ENCODE peak calls at places on chromosomes 7 and 10, in six cellular contexts. One of them, this sample, is unnamed.

GRCh38 chr7:13414181-13414580 is 575.3 kb downstream of the ETV1 start:
- DNase-seq in NCI-H446: peak
- DNase-seq in T-helper 2 cell: no peak
- DNase-seq in NT2/D1: no peak
- DNase-seq in iPS-NIHi11: no peak
- DNase-seq in NCI-H524 treated with DMSO at 0.1 percent for 48 hours: no peak
- DNase-seq in this sample: no peak

GRCh38 chr10:68176797-68177196 is 55.1 kb downstream of the ATOH7 start:
- DNase-seq in NCI-H446: no peak
- DNase-seq in T-helper 2 cell: no peak
- DNase-seq in NT2/D1: no peak
- DNase-seq in iPS-NIHi11: no peak
- DNase-seq in NCI-H524 treated with DMSO at 0.1 percent for 48 hours: no peak
- DNase-seq in this sample: no peak

GRCh38 chr7:56003749-56004148 is 39.4 kb downstream of the NIPSNAP2 start:
- DNase-seq in NCI-H446: no peak
- DNase-seq in T-helper 2 cell: no peak
- DNase-seq in NT2/D1: no peak
- DNase-seq in iPS-NIHi11: no peak
- DNase-seq in NCI-H524 treated with DMSO at 0.1 percent for 48 hours: no peak
- DNase-seq in this sample: no peak

GRCh38 chr10:17836917-17837316 is 27.8 kb downstream of the MRC1 start:
- DNase-seq in NCI-H446: no peak
- DNase-seq in T-helper 2 cell: no peak
- DNase-seq in NT2/D1: peak
- DNase-seq in iPS-NIHi11: peak
- DNase-seq in NCI-H524 treated with DMSO at 0.1 percent for 48 hours: no peak
- DNase-seq in this sample: no peak

GRCh38 chr10:27225011-27225590 is 15.5 kb downstream of the ACBD5 start:
- DNase-seq in NCI-H446: no peak
- DNase-seq in T-helper 2 cell: peak
- DNase-seq in NT2/D1: no peak
- DNase-seq in iPS-NIHi11: no peak
- DNase-seq in NCI-H524 treated with DMSO at 0.1 percent for 48 hours: no peak
- DNase-seq in this sample: no peak

GRCh38 chr10:73908853-73909611 is 1.9 kb upstream of the PLAU start:
- DNase-seq in NCI-H446: no peak
- DNase-seq in T-helper 2 cell: peak
- DNase-seq in NT2/D1: no peak
- DNase-seq in iPS-NIHi11: no peak
- DNase-seq in NCI-H524 treated with DMSO at 0.1 percent for 48 hours: no peak
- DNase-seq in this sample: no peak

GRCh38 chr10:77188511-77188910 is 449.1 kb downstream of the KCNMA1 start:
- DNase-seq in NCI-H446: no peak
- DNase-seq in T-helper 2 cell: no peak
- DNase-seq in NT2/D1: no peak
- DNase-seq in iPS-NIHi11: no peak
- DNase-seq in NCI-H524 treated with DMSO at 0.1 percent for 48 hours: no peak
- DNase-seq in this sample: no peak

GRCh38 chr10:102375250-102375649 is 20.3 kb upstream of the NFKB2 start:
- DNase-seq in NCI-H446: no peak
- DNase-seq in T-helper 2 cell: no peak
- DNase-seq in NT2/D1: no peak
- DNase-seq in iPS-NIHi11: peak
- DNase-seq in NCI-H524 treated with DMSO at 0.1 percent for 48 hours: no peak
- DNase-seq in this sample: no peak

GRCh38 chr7:122709930-122710646 is 7.4 kb upstream of the RNF148 start:
- DNase-seq in NCI-H446: no peak
- DNase-seq in T-helper 2 cell: no peak
- DNase-seq in NT2/D1: no peak
- DNase-seq in iPS-NIHi11: no peak
- DNase-seq in NCI-H524 treated with DMSO at 0.1 percent for 48 hours: no peak
- DNase-seq in this sample: no peak

GRCh38 chr7:47503283-47503682 is 78.6 kb downstream of the TNS3 start:
- DNase-seq in NCI-H446: no peak
- DNase-seq in T-helper 2 cell: no peak
- DNase-seq in NT2/D1: no peak
- DNase-seq in iPS-NIHi11: no peak
- DNase-seq in NCI-H524 treated with DMSO at 0.1 percent for 48 hours: peak
- DNase-seq in this sample: no peak

GRCh38 chr7:47670738-47671137 is 88.8 kb upstream of the TNS3 start:
- DNase-seq in NCI-H446: no peak
- DNase-seq in T-helper 2 cell: no peak
- DNase-seq in NT2/D1: no peak
- DNase-seq in iPS-NIHi11: no peak
- DNase-seq in NCI-H524 treated with DMSO at 0.1 percent for 48 hours: no peak
- DNase-seq in this sample: peak

GRCh38 chr7:152522551-152522950 is 86.7 kb upstream of the KMT2C start:
- DNase-seq in NCI-H446: peak
- DNase-seq in T-helper 2 cell: no peak
- DNase-seq in NT2/D1: no peak
- DNase-seq in iPS-NIHi11: peak
- DNase-seq in NCI-H524 treated with DMSO at 0.1 percent for 48 hours: peak
- DNase-seq in this sample: no peak

GRCh38 chr7:112205348-112206237 is 606 bp downstream of the DOCK4 start:
- DNase-seq in NCI-H446: peak
- DNase-seq in T-helper 2 cell: peak
- DNase-seq in NT2/D1: peak
- DNase-seq in iPS-NIHi11: peak
- DNase-seq in NCI-H524 treated with DMSO at 0.1 percent for 48 hours: no peak
- DNase-seq in this sample: peak

GRCh38 chr7:124764847-124765400 is 668 bp downstream of the GPR37 start:
- DNase-seq in NCI-H446: no peak
- DNase-seq in T-helper 2 cell: no peak
- DNase-seq in NT2/D1: no peak
- DNase-seq in iPS-NIHi11: peak
- DNase-seq in NCI-H524 treated with DMSO at 0.1 percent for 48 hours: no peak
- DNase-seq in this sample: peak

GRCh38 chr10:70617798-70618568 is 15.4 kb upstream of the PRF1 start:
- DNase-seq in NCI-H446: peak
- DNase-seq in T-helper 2 cell: no peak
- DNase-seq in NT2/D1: no peak
- DNase-seq in iPS-NIHi11: no peak
- DNase-seq in NCI-H524 treated with DMSO at 0.1 percent for 48 hours: no peak
- DNase-seq in this sample: no peak

GRCh38 chr10:120131183-120131582 is 238.7 kb downstream of the SEC23IP start:
- DNase-seq in NCI-H446: no peak
- DNase-seq in T-helper 2 cell: no peak
- DNase-seq in NT2/D1: peak
- DNase-seq in iPS-NIHi11: peak
- DNase-seq in NCI-H524 treated with DMSO at 0.1 percent for 48 hours: no peak
- DNase-seq in this sample: no peak

GRCh38 chr7:127392566-127393369 is at the start of gene ZNF800:
- DNase-seq in NCI-H446: peak
- DNase-seq in T-helper 2 cell: peak
- DNase-seq in NT2/D1: peak
- DNase-seq in iPS-NIHi11: peak
- DNase-seq in NCI-H524 treated with DMSO at 0.1 percent for 48 hours: peak
- DNase-seq in this sample: peak

GRCh38 chr10:103040424-103040823 is 122.3 kb downstream of the CNNM2 start:
- DNase-seq in NCI-H446: no peak
- DNase-seq in T-helper 2 cell: no peak
- DNase-seq in NT2/D1: no peak
- DNase-seq in iPS-NIHi11: no peak
- DNase-seq in NCI-H524 treated with DMSO at 0.1 percent for 48 hours: no peak
- DNase-seq in this sample: no peak

GRCh38 chr10:60446070-60446833 is 56.6 kb upstream of the ANK3 start:
- DNase-seq in NCI-H446: no peak
- DNase-seq in T-helper 2 cell: no peak
- DNase-seq in NT2/D1: no peak
- DNase-seq in iPS-NIHi11: no peak
- DNase-seq in NCI-H524 treated with DMSO at 0.1 percent for 48 hours: no peak
- DNase-seq in this sample: no peak

GRCh38 chr7:138813945-138814344 is 15.9 kb upstream of the ATP6V0A4 start:
- DNase-seq in NCI-H446: no peak
- DNase-seq in T-helper 2 cell: no peak
- DNase-seq in NT2/D1: no peak
- DNase-seq in iPS-NIHi11: no peak
- DNase-seq in NCI-H524 treated with DMSO at 0.1 percent for 48 hours: no peak
- DNase-seq in this sample: no peak

GRCh38 chr7:100965723-100966541 is 3.4 kb upstream of the MUC12 start:
- DNase-seq in NCI-H446: no peak
- DNase-seq in T-helper 2 cell: peak
- DNase-seq in NT2/D1: peak
- DNase-seq in iPS-NIHi11: peak
- DNase-seq in NCI-H524 treated with DMSO at 0.1 percent for 48 hours: no peak
- DNase-seq in this sample: peak

GRCh38 chr7:8627322-8627721 is 193.9 kb downstream of the NXPH1 start:
- DNase-seq in NCI-H446: peak
- DNase-seq in T-helper 2 cell: no peak
- DNase-seq in NT2/D1: no peak
- DNase-seq in iPS-NIHi11: no peak
- DNase-seq in NCI-H524 treated with DMSO at 0.1 percent for 48 hours: no peak
- DNase-seq in this sample: no peak

GRCh38 chr7:148110097-148110868 is 480.3 kb upstream of the C7orf33 start:
- DNase-seq in NCI-H446: no peak
- DNase-seq in T-helper 2 cell: no peak
- DNase-seq in NT2/D1: no peak
- DNase-seq in iPS-NIHi11: no peak
- DNase-seq in NCI-H524 treated with DMSO at 0.1 percent for 48 hours: no peak
- DNase-seq in this sample: no peak

GRCh38 chr7:74479961-74480829 is 26.5 kb downstream of the GTF2IRD1 start:
- DNase-seq in NCI-H446: no peak
- DNase-seq in T-helper 2 cell: no peak
- DNase-seq in NT2/D1: no peak
- DNase-seq in iPS-NIHi11: peak
- DNase-seq in NCI-H524 treated with DMSO at 0.1 percent for 48 hours: peak
- DNase-seq in this sample: no peak

GRCh38 chr7:121195859-121196588 is 132.8 kb upstream of the WNT16 start:
- DNase-seq in NCI-H446: no peak
- DNase-seq in T-helper 2 cell: no peak
- DNase-seq in NT2/D1: no peak
- DNase-seq in iPS-NIHi11: no peak
- DNase-seq in NCI-H524 treated with DMSO at 0.1 percent for 48 hours: no peak
- DNase-seq in this sample: no peak

This sample was measured in memory B cell.